ENCODE peak calls at places on chromosomes 13 and 19, in four cellular contexts. Y is neuronal stem cell; O is CD8-positive, alpha-beta T cell; X is spleen. T is an unnamed sample.

GRCh38 chr13:36163809-36164308 is 32.7 kb upstream of the DCLK1 start:
- DNase-seq in Y (no peak), O (no peak), X (no peak), T (peak)

GRCh38 chr19:13937479-13938360 is 497 bp downstream of the PODNL1 start:
- DNase-seq in Y (no peak), O (no peak), X (no peak), T (no peak)

GRCh38 chr13:74246398-74246975 is 112.3 kb upstream of the KLF12 start:
- DNase-seq in Y (no peak), O (no peak), X (no peak), T (no peak)

GRCh38 chr19:49338691-49339363 is 3.6 kb downstream of the CD37 start:
- DNase-seq in Y (peak), O (no peak), X (peak), T (peak)

GRCh38 chr13:29454931-29455481 is 140.5 kb downstream of the SLC7A1 start:
- DNase-seq in Y (no peak), O (no peak), X (no peak), T (no peak)

GRCh38 chr13:53189162-53189561 is 160.5 kb downstream of the OLFM4 start:
- DNase-seq in Y (no peak), O (no peak), X (no peak), T (no peak)

GRCh38 chr13:19791953-19792537 is 9.3 kb upstream of the PSPC1 start:
- DNase-seq in Y (no peak), O (no peak), X (no peak), T (no peak)

GRCh38 chr19:44367024-44367423 is 10.5 kb upstream of the ZNF112 start:
- DNase-seq in Y (no peak), O (no peak), X (no peak), T (no peak)

GRCh38 chr13:90792335-90792734 is 555.2 kb upstream of the MIR17HG start:
- DNase-seq in Y (no peak), O (no peak), X (no peak), T (no peak)

GRCh38 chr19:43560687-43561086 is 14.6 kb downstream of the XRCC1 start:
- DNase-seq in Y (no peak), O (no peak), X (peak), T (no peak)

GRCh38 chr19:16590876-16591802 is 18.9 kb upstream of the SLC35E1 start:
- DNase-seq in Y (no peak), O (no peak), X (no peak), T (no peak)

GRCh38 chr13:80877209-80877943 is 536.5 kb upstream of the SPRY2 start:
- DNase-seq in Y (no peak), O (no peak), X (no peak), T (no peak)

GRCh38 chr19:38684078-38684861 is 36.8 kb downstream of the ACTN4 start:
- DNase-seq in Y (no peak), O (no peak), X (no peak), T (peak)

GRCh38 chr13:29594310-29594709 is 1.2 kb downstream of the SLC7A1 start:
- DNase-seq in Y (peak), O (no peak), X (no peak), T (no peak)

GRCh38 chr13:107466326-107466725 is 749.0 kb downstream of the LIG4 start:
- DNase-seq in Y (no peak), O (no peak), X (no peak), T (no peak)

GRCh38 chr13:99605417-99606321 is 104.4 kb downstream of the TM9SF2 start:
- DNase-seq in Y (peak), O (peak), X (peak), T (peak)

GRCh38 chr13:32504263-32504662 is 34.3 kb downstream of the N4BP2L2 start:
- DNase-seq in Y (no peak), O (no peak), X (no peak), T (no peak)

GRCh38 chr13:87671031-87671823 is at the start of gene SLITRK5:
- DNase-seq in Y (peak), O (peak), X (peak), T (peak)

GRCh38 chr13:80047406-80047805 is 293.5 kb downstream of the SPRY2 start:
- DNase-seq in Y (no peak), O (no peak), X (no peak), T (no peak)

GRCh38 chr19:2491130-2491801 is 15.3 kb downstream of the GADD45B start:
- DNase-seq in Y (no peak), O (no peak), X (peak), T (peak)

GRCh38 chr13:91326156-91326555 is 21.3 kb upstream of the MIR17HG start:
- DNase-seq in Y (no peak), O (no peak), X (no peak), T (no peak)

GRCh38 chr19:35509018-35509652 is 4.3 kb downstream of the DMKN start:
- DNase-seq in Y (no peak), O (peak), X (peak), T (no peak)

GRCh38 chr19:38977445-38978314 is 2.1 kb upstream of the FBXO17 start:
- DNase-seq in Y (no peak), O (no peak), X (no peak), T (no peak)

GRCh38 chr19:37243206-37243632 is 25.2 kb downstream of the ZNF383 start:
- DNase-seq in Y (no peak), O (no peak), X (no peak), T (no peak)

GRCh38 chr19:2171349-2172145 is 7.8 kb downstream of the DOT1L start:
- DNase-seq in Y (no peak), O (peak), X (peak), T (peak)

GRCh38 chr19:20359933-20360720 is 193.1 kb downstream of the ZNF486 start:
- DNase-seq in Y (no peak), O (no peak), X (no peak), T (no peak)

GRCh38 chr19:54188224-54188871 is 1.0 kb downstream of the MBOAT7 start:
- DNase-seq in Y (no peak), O (peak), X (peak), T (no peak)

GRCh38 chr19:17170538-17171297 is 44.4 kb upstream of the USE1 start:
- DNase-seq in Y (no peak), O (no peak), X (no peak), T (no peak)

GRCh38 chr19:34639491-34640085 is 37.4 kb downstream of the SCGB2B2 start:
- DNase-seq in Y (peak), O (peak), X (no peak), T (peak)

GRCh38 chr19:42488783-42489521 is 39.3 kb downstream of the CEACAM1 start:
- DNase-seq in Y (no peak), O (no peak), X (no peak), T (no peak)

GRCh38 chr19:42010245-42011126 is 16.5 kb upstream of the ATP1A3 start:
- DNase-seq in Y (no peak), O (no peak), X (no peak), T (no peak)

GRCh38 chr19:32598022-32598421 is 17.0 kb downstream of the PDCD5 start:
- DNase-seq in Y (no peak), O (no peak), X (no peak), T (no peak)

GRCh38 chr19:12668937-12669271 is 2.3 kb downstream of the WDR83 start:
- DNase-seq in Y (no peak), O (no peak), X (no peak), T (peak)

GRCh38 chr13:100825551-100825950 is 151.0 kb upstream of the TMTC4 start:
- DNase-seq in Y (no peak), O (no peak), X (no peak), T (no peak)

GRCh38 chr13:98221234-98221633 is 44.2 kb upstream of the RNF113B start:
- DNase-seq in Y (no peak), O (no peak), X (no peak), T (no peak)

GRCh38 chr19:17473041-17473440 is 2.7 kb downstream of the SLC27A1 start:
- DNase-seq in Y (no peak), O (no peak), X (no peak), T (no peak)

GRCh38 chr13:38415233-38415632 is 65.6 kb downstream of the UFM1 start:
- DNase-seq in Y (no peak), O (no peak), X (no peak), T (no peak)

GRCh38 chr13:110680852-110681251 is 25.1 kb downstream of the CARS2 start:
- DNase-seq in Y (no peak), O (no peak), X (peak), T (no peak)

GRCh38 chr19:34044011-34044410 is 128.3 kb upstream of the LSM14A start:
- DNase-seq in Y (no peak), O (no peak), X (no peak), T (no peak)

GRCh38 chr19:43594710-43595604 is 977 bp downstream of the IRGQ start:
- DNase-seq in Y (peak), O (peak), X (peak), T (peak)

DNA sequence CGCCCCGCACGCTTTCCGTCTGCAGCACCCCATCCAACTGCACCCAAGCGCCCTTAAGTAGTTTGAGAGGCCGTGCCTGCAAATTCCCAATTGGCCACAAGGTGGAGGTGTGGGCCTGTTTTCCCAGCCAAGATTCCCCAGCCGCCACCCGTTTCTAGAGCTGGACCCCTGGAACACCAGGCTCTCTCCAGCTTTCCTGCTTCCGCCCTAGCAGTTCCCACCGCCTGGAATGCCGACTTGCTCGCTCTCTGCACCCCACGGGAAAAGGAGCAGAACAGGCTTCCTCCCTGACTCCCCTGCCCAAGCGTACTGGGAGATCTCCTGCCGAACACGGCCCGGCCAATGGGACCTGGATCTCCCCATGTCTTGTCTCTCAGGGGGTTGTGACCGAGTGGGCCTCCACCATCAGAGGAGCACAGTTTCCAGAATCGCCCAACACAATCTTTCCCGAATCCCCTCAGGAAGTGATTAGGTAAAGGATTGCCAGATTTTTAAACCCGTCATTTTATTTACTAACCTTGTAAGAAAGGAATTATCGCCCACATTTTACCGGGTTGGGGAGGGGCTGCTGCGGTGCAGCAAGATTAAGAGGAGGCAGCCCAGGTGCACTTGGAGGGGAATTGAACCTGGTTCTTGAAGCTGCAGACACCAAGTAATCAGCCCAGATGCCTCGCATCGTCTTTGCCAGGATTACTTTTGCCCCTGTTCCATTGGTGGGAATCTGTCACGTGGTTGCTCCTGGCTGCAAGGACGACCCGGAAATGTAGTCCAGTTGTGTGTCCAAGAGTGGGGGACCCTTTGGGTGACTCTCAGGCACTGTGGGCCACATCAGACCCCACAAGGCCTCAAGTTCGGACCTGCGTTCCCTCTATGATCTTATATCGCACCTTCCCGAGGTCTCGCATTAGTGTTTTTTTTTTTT is 3.5 kb upstream of the NAPSA start:
- DNase-seq in Y (peak), O (peak), X (peak), T (peak)
- H3K4me3 ChIP-seq in Y (peak), O (peak), X (peak), T (peak)

GRCh38 chr13:45047394-45048328 is 58.3 kb downstream of the GPALPP1 start:
- DNase-seq in Y (peak), O (peak), X (peak), T (peak)
- H3K4me3 ChIP-seq in Y (peak), O (no peak), X (peak), T (peak)

GRCh38 chr13:30802953-30803478 is 67.7 kb downstream of the ALOX5AP start:
- DNase-seq in Y (peak), O (peak), X (peak), T (peak)

GRCh38 chr13:30804474-30804873 is 69.1 kb downstream of the ALOX5AP start:
- DNase-seq in Y (no peak), O (no peak), X (no peak), T (peak)

GRCh38 chr13:30800107-30800506 is 64.8 kb downstream of the ALOX5AP start:
- DNase-seq in Y (no peak), O (no peak), X (no peak), T (no peak)

GRCh38 chr13:30803791-30804190 is 68.4 kb downstream of the ALOX5AP start:
- DNase-seq in Y (no peak), O (no peak), X (no peak), T (no peak)

DNA sequence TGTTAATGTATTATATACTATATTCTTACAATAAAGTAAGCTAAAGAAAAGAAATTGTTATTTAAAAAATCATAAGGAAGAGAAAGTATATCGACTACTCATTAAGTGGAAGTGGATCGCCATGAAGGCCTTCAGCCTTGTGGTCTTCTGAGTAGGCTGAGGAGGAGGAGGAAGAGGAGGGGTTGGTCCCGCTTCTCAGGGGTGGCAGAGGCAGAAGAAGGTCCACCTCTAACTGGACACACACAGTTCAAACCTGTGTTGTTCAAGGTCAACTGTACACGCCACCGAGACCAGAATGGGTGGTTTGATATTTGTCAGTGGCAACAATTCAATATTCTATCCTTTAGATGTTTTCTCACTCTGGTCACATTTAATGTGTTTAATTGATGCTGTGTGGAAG is 67.2 kb downstream of the ALOX5AP start:
- DNase-seq in Y (no peak), O (no peak), X (no peak), T (no peak)
- H3K4me3 ChIP-seq in Y (no peak), O (no peak), X (no peak), T (no peak)

DNA sequence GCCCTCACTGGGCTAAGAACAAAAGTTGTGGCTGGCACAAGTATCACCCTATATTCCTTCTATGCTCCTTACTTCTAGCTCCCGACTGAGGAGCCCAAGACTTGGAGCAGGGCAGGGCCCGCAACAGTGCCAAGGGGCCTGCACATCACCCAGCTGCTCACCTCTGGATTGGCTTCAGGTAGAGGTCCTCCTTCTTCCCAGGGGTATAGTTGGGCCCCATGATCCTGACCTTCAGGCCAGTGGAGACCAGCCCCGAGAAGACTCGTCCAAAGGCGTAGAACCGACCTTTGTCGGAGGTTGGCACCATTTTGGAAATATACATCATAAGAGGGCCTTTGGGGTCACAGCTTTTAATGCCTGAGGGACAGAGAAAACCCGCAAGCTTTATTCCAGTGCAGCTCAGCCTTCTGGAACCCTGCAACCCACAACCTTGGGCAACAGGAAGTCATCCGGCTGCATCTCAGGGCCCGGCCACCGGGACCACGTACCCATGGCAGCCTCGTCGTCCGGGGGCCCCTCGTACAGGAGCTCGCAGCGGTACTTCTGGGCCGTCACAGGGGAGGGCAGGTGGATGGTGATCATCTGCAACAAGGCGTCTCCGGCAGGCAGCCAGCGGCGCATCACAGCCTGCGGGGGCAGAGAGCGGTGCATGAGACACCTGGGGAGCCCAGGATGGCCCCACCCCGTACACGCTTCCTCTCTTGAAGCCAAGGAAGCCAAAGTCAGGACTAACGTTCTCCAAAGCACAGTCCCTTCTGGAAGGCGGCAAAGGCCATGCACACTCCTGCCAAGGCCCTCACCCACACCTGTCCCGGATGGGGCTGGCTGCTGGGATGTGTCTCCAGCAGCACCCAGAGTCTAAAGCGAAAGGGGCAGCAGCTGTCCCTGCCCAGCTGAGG is 4.7 kb downstream of the EEF2 start:
- DNase-seq in Y (no peak), O (no peak), X (no peak), T (no peak)
- H3K4me3 ChIP-seq in Y (no peak), O (no peak), X (no peak), T (no peak)

DNA sequence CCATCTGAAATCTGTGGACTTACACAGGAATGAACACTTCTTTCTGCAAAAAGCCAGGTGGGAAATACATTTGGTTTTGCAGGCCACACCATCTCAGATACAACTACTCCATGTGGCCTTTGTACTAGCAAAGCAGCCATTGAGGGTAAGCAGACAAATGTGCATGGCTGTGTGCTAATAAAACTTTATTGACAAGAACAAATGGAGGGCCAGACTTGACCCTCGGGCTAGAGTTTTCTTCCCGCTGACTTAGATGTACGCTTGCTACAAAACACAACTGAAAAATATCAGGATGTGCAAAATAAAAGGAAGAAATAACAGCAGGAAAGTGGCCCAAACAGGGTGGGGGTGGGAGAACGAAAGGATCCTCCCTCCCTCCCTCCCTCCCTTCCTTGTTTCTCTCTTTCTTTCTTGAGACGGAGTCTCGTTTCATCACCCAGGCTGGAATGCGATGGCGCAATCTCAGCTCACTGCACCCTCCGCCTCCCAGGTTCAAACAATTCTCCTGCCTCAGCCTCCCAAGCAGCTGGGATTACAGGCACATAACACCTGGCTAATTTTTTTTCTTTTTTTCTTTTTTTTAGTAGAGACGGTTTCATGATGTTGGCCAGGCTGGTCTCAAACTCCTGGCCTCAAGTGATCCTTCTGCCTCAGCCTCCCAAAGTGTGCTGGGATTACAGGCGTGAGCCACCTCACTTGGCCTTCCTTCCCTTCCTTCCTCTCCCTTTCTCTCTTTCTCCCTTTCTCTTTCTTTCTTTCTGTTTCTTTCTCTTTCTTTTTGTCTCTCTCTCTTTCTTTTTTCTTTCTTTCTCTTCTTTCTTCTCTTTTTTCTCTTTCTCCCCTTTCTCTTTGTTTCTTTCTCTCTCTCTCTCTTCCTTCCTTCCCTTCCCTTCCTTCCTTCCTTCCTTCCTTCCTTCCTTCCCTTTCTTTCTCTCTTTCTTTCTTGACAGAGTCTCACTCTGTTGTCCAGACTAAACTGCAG is 29.3 kb downstream of the CCL25 start:
- DNase-seq in Y (no peak), O (no peak), X (no peak), T (no peak)
- H3K4me3 ChIP-seq in Y (no peak), O (no peak), X (no peak), T (no peak)

T was measured in upper lobe of left lung.